ENCODE peak calls at places on chromosomes 6 and 20, in six cellular contexts. Z, S, F, L, N and J are unnamed samples.

GRCh38 chr20:62938105-62938888 is at the start of gene GID8:
- DNase-seq in Z (peak; percentile 58), S (no peak), F (no peak), L (peak; percentile 29), N (peak; percentile 48), J (peak; percentile 74)

GRCh38 chr20:62288535-62289105 is 14.2 kb upstream of the ADRM1 start:
- DNase-seq in Z (no peak), S (no peak), F (no peak), L (no peak), N (no peak), J (no peak)

GRCh38 chr6:91043751-91044150 is 456.9 kb upstream of the MAP3K7 start:
- DNase-seq in Z (no peak), S (no peak), F (no peak), L (no peak), N (no peak), J (no peak)

GRCh38 chr6:27517928-27518787 is 45.3 kb upstream of the ZNF184 start:
- DNase-seq in Z (no peak), S (no peak), F (no peak), L (no peak), N (no peak), J (peak; percentile 74)

GRCh38 chr6:141467881-141468280 is 664.8 kb upstream of the GJE1 start:
- DNase-seq in Z (no peak), S (peak; percentile 3), F (no peak), L (no peak), N (peak; percentile 18), J (no peak)

GRCh38 chr20:25077610-25078169 is 4.3 kb downstream of the VSX1 start:
- DNase-seq in Z (no peak), S (no peak), F (no peak), L (no peak), N (peak; percentile 47), J (no peak)

GRCh38 chr6:53998293-53998692 is 113.0 kb upstream of the MLIP start:
- DNase-seq in Z (no peak), S (no peak), F (no peak), L (no peak), N (no peak), J (no peak)

GRCh38 chr6:166308769-166309589 is 787 bp upstream of the PRR18 start:
- DNase-seq in Z (no peak), S (no peak), F (no peak), L (no peak), N (no peak), J (no peak)

GRCh38 chr6:14276667-14277404 is 159.3 kb downstream of the CD83 start:
- DNase-seq in Z (peak; percentile 89), S (no peak), F (no peak), L (no peak), N (no peak), J (no peak)

GRCh38 chr6:84876723-84877514 is 112.5 kb upstream of the TBX18 start:
- DNase-seq in Z (no peak), S (no peak), F (no peak), L (no peak), N (no peak), J (no peak)

GRCh38 chr6:119077643-119078448 is 618 bp downstream of the FAM184A start:
- DNase-seq in Z (no peak), S (no peak), F (no peak), L (peak; percentile 23), N (peak; percentile 9), J (no peak)

GRCh38 chr6:34593741-34594140 is 37.6 kb upstream of the SPDEF start:
- DNase-seq in Z (no peak), S (no peak), F (no peak), L (no peak), N (no peak), J (no peak)

GRCh38 chr6:13581700-13582229 is 7.4 kb downstream of the SIRT5 start:
- DNase-seq in Z (no peak), S (no peak), F (no peak), L (no peak), N (no peak), J (no peak)

GRCh38 chr6:144580039-144580438 is 294.9 kb downstream of the UTRN start:
- DNase-seq in Z (no peak), S (no peak), F (no peak), L (no peak), N (no peak), J (no peak)

GRCh38 chr6:130973521-130974277 is 89.3 kb downstream of the EPB41L2 start:
- DNase-seq in Z (no peak), S (no peak), F (no peak), L (no peak), N (peak; percentile 10), J (no peak)